ENCODE peak calls at places on chromosomes 2 and 18, in nine cellular contexts. X is NB4, K is RPMI7951, L is H54, Z is ELR, W is choroid plexus epithelial cell, Q is endothelial cell of umbilical vein, C is NCI-H446, V is MV-4-11. J is an unnamed sample.

GRCh38 chr2:141554810-141555209 is 576.0 kb downstream of the LRP1B start:
- DNase-seq in X (peak), K (no peak), L (no peak), Z (peak), W (peak), Q (peak), C (peak), V (peak), J (peak)

GRCh38 chr18:24009651-24010333 is 4.8 kb upstream of the TTC39C start:
- DNase-seq in X (no peak), K (no peak), L (no peak), Z (no peak), W (no peak), Q (no peak), C (no peak), V (peak), J (no peak)

GRCh38 chr2:99803846-99804245 is 314.0 kb upstream of the REV1 start:
- DNase-seq in X (no peak), K (peak), L (no peak), Z (no peak), W (no peak), Q (no peak), C (no peak), V (no peak), J (no peak)

GRCh38 chr2:85851253-85851955 is 37.4 kb downstream of the ST3GAL5 start:
- DNase-seq in X (no peak), K (peak), L (no peak), Z (peak), W (no peak), Q (no peak), C (peak), V (no peak), J (peak)

GRCh38 chr2:109132626-109133025 is 3.6 kb downstream of the SH3RF3 start:
- DNase-seq in X (no peak), K (no peak), L (no peak), Z (no peak), W (no peak), Q (no peak), C (no peak), V (no peak), J (no peak)

GRCh38 chr2:53768233-53768542 is 584 bp downstream of the CHAC2 start:
- DNase-seq in X (peak), K (peak), L (no peak), Z (peak), W (peak), Q (no peak), C (peak), V (peak), J (no peak)

GRCh38 chr2:109290887-109291675 is 162.1 kb downstream of the SH3RF3 start:
- DNase-seq in X (no peak), K (peak), L (peak), Z (peak), W (peak), Q (peak), C (peak), V (no peak), J (peak)

GRCh38 chr2:129378186-129378585 is 601.3 kb upstream of the RAB6C start:
- DNase-seq in X (no peak), K (no peak), L (no peak), Z (no peak), W (no peak), Q (no peak), C (no peak), V (no peak), J (no peak)

GRCh38 chr2:144747571-144747970 is 227.7 kb upstream of the ZEB2 start:
- DNase-seq in X (peak), K (no peak), L (no peak), Z (no peak), W (no peak), Q (no peak), C (no peak), V (no peak), J (no peak)

GRCh38 chr2:3651686-3652516 is 6.1 kb upstream of the ALLC start:
- DNase-seq in X (peak), K (peak), L (no peak), Z (no peak), W (peak), Q (peak), C (no peak), V (peak), J (no peak)

GRCh38 chr18:25057491-25058050 is 294.4 kb downstream of the ZNF521 start:
- DNase-seq in X (no peak), K (no peak), L (no peak), Z (no peak), W (no peak), Q (no peak), C (peak), V (no peak), J (no peak)

GRCh38 chr18:42921261-42921737 is 194.2 kb downstream of the RIT2 start:
- DNase-seq in X (no peak), K (no peak), L (no peak), Z (no peak), W (no peak), Q (no peak), C (no peak), V (no peak), J (no peak)

GRCh38 chr18:34002130-34002529 is 222.6 kb downstream of the NOL4 start:
- DNase-seq in X (no peak), K (no peak), L (no peak), Z (no peak), W (no peak), Q (no peak), C (no peak), V (no peak), J (no peak)

GRCh38 chr2:121360566-121361300 is 75.7 kb upstream of the TFCP2L1 start:
- DNase-seq in X (no peak), K (peak), L (peak), Z (peak), W (peak), Q (peak), C (no peak), V (no peak), J (peak)

GRCh38 chr2:15797946-15798281 is 142.4 kb upstream of the MYCN start:
- DNase-seq in X (no peak), K (no peak), L (no peak), Z (no peak), W (no peak), Q (no peak), C (no peak), V (no peak), J (no peak)

GRCh38 chr2:177183860-177184259 is 28.7 kb upstream of the HNRNPA3 start:
- DNase-seq in X (no peak), K (no peak), L (no peak), Z (no peak), W (no peak), Q (no peak), C (no peak), V (no peak), J (no peak)

GRCh38 chr2:69482471-69482870 is 45.2 kb upstream of the NFU1 start:
- DNase-seq in X (no peak), K (no peak), L (no peak), Z (no peak), W (no peak), Q (no peak), C (no peak), V (no peak), J (no peak)

GRCh38 chr2:239942090-239942489 is 83.1 kb downstream of the NDUFA10 start:
- DNase-seq in X (no peak), K (no peak), L (no peak), Z (no peak), W (no peak), Q (no peak), C (no peak), V (no peak), J (no peak)

GRCh38 chr18:79643049-79643765 is 36.4 kb upstream of the CTDP1 start:
- DNase-seq in X (peak), K (no peak), L (no peak), Z (no peak), W (no peak), Q (no peak), C (no peak), V (peak), J (no peak)

GRCh38 chr2:38269421-38269820 is 107.7 kb downstream of the ATL2 start:
- DNase-seq in X (no peak), K (peak), L (no peak), Z (no peak), W (peak), Q (no peak), C (no peak), V (no peak), J (no peak)

GRCh38 chr2:233386382-233387041 is 32.2 kb downstream of the DGKD start:
- DNase-seq in X (no peak), K (peak), L (no peak), Z (peak), W (peak), Q (peak), C (peak), V (no peak), J (peak)

GRCh38 chr18:13264091-13264777 is 45.7 kb downstream of the LDLRAD4 start:
- DNase-seq in X (no peak), K (no peak), L (no peak), Z (no peak), W (no peak), Q (no peak), C (no peak), V (no peak), J (no peak)

GRCh38 chr2:128313076-128313836 is 5.4 kb downstream of the HS6ST1 start:
- DNase-seq in X (peak), K (no peak), L (no peak), Z (peak), W (no peak), Q (no peak), C (no peak), V (no peak), J (peak)

J was measured in A172.